ENCODE peak calls at places on chromosomes 11 and 22, in five cellular contexts. J, C, G, Y and V are unnamed samples.

GRCh38 chr22:38699784-38700183 is 959 bp downstream of the JOSD1 start:
- DNase-seq in J (no peak), C (no peak), G (no peak), Y (no peak), V (peak; percentile 77)

GRCh38 chr11:110948112-110948511 is 235.9 kb upstream of the ARHGAP20 start:
- DNase-seq in J (no peak), C (no peak), G (no peak), Y (no peak), V (no peak)

GRCh38 chr11:10322830-10323792 is 18.2 kb downstream of the ADM start:
- DNase-seq in J (peak; percentile 17), C (peak; percentile 71), G (no peak), Y (peak; percentile 46), V (peak; percentile 86)

GRCh38 chr22:49548356-49549202 is 279.1 kb downstream of the BRD1 start:
- DNase-seq in J (no peak), C (no peak), G (no peak), Y (no peak), V (no peak)

GRCh38 chr22:33227791-33228190 is 169.6 kb upstream of the SYN3 start:
- DNase-seq in J (no peak), C (no peak), G (no peak), Y (no peak), V (no peak)

GRCh38 chr11:121630041-121630440 is 177.3 kb upstream of the SORL1-AS1 start:
- DNase-seq in J (no peak), C (peak; percentile 64), G (no peak), Y (no peak), V (peak; percentile 41)

GRCh38 chr11:75547617-75548054 is 14.4 kb upstream of the SERPINH1 start:
- DNase-seq in J (peak; percentile 58), C (peak; percentile 78), G (no peak), Y (peak; percentile 66), V (peak; percentile 60)

GRCh38 chr22:19085233-19086043 is 36.8 kb downstream of the DGCR2 start:
- DNase-seq in J (no peak), C (no peak), G (no peak), Y (no peak), V (peak; percentile 57)

GRCh38 chr11:3188496-3189192 is 23.5 kb upstream of the OSBPL5 start:
- DNase-seq in J (no peak), C (no peak), G (no peak), Y (no peak), V (no peak)

GRCh38 chr22:29217827-29218757 is 12.4 kb downstream of the EMID1 start:
- DNase-seq in J (no peak), C (no peak), G (no peak), Y (no peak), V (no peak)

GRCh38 chr11:12963051-12963450 is 46.1 kb upstream of the RASSF10 start:
- DNase-seq in J (no peak), C (no peak), G (no peak), Y (no peak), V (no peak)

GRCh38 chr11:108405706-108406105 is 61.6 kb downstream of the C11orf65 start:
- DNase-seq in J (no peak), C (no peak), G (no peak), Y (no peak), V (no peak)

GRCh38 chr11:134207538-134208239 is 16.1 kb downstream of the NCAPD3 start:
- DNase-seq in J (peak; percentile 33), C (no peak), G (peak; percentile 47), Y (no peak), V (no peak)